ENCODE peak calls at places on chromosome 3, in seven cellular contexts. One of them, this sample, is unnamed. For H3K9me3, the result is how much of the 10 kb centered on the place peaks cover.

GRCh38 chr3:89619263-89619662 is 511.8 kb downstream of the EPHA3 start:
- DNase-seq in body of pancreas: no peak
- DNase-seq in AG04450: no peak
- DNase-seq in IMR-90: no peak
- DNase-seq in esophagus muscularis mucosa: no peak
- DNase-seq in upper lobe of right lung: no peak
- DNase-seq in heart left ventricle: no peak
- DNase-seq in this sample: no peak

GRCh38 chr3:42031808-42032475 is 59.2 kb upstream of the TRAK1 start:
- DNase-seq in body of pancreas: no peak
- DNase-seq in AG04450: no peak
- DNase-seq in IMR-90: peak
- DNase-seq in esophagus muscularis mucosa: peak
- DNase-seq in upper lobe of right lung: no peak
- DNase-seq in heart left ventricle: no peak
- DNase-seq in this sample: no peak

GRCh38 chr3:141072950-141073349 is 21.8 kb downstream of the SPSB4 start:
- DNase-seq in body of pancreas: no peak
- DNase-seq in AG04450: no peak
- DNase-seq in IMR-90: no peak
- DNase-seq in esophagus muscularis mucosa: no peak
- DNase-seq in upper lobe of right lung: no peak
- DNase-seq in heart left ventricle: no peak
- DNase-seq in this sample: no peak

GRCh38 chr3:150535204-150535603 is 11.1 kb downstream of the SERP1 start:
- DNase-seq in body of pancreas: no peak
- DNase-seq in AG04450: no peak
- DNase-seq in IMR-90: no peak
- DNase-seq in esophagus muscularis mucosa: no peak
- DNase-seq in upper lobe of right lung: no peak
- DNase-seq in heart left ventricle: no peak
- DNase-seq in this sample: no peak

GRCh38 chr3:22245122-22245521 is 494.1 kb upstream of the ZNF385D start:
- DNase-seq in body of pancreas: peak
- DNase-seq in AG04450: no peak
- DNase-seq in IMR-90: peak
- DNase-seq in esophagus muscularis mucosa: no peak
- DNase-seq in upper lobe of right lung: no peak
- DNase-seq in heart left ventricle: no peak
- DNase-seq in this sample: no peak

GRCh38 chr3:140499114-140499757 is 178.6 kb upstream of the TRIM42 start:
- DNase-seq in body of pancreas: no peak
- DNase-seq in AG04450: no peak
- DNase-seq in IMR-90: no peak
- DNase-seq in esophagus muscularis mucosa: peak
- DNase-seq in upper lobe of right lung: no peak
- DNase-seq in heart left ventricle: no peak
- DNase-seq in this sample: no peak

GRCh38 chr3:142228964-142229363 is 3.6 kb upstream of the GK5 start:
- DNase-seq in body of pancreas: no peak
- DNase-seq in AG04450: no peak
- DNase-seq in IMR-90: no peak
- DNase-seq in esophagus muscularis mucosa: no peak
- DNase-seq in upper lobe of right lung: no peak
- DNase-seq in heart left ventricle: no peak
- DNase-seq in this sample: no peak

GRCh38 chr3:113514265-113514769 is 639 bp downstream of the SPICE1 start:
- DNase-seq in body of pancreas: no peak
- DNase-seq in AG04450: no peak
- DNase-seq in IMR-90: peak
- DNase-seq in esophagus muscularis mucosa: no peak
- DNase-seq in upper lobe of right lung: no peak
- DNase-seq in heart left ventricle: no peak
- DNase-seq in this sample: no peak

GRCh38 chr3:195893121-195893449 is 15.3 kb downstream of the TNK2 start:
- DNase-seq in body of pancreas: peak
- DNase-seq in AG04450: no peak
- DNase-seq in IMR-90: no peak
- DNase-seq in esophagus muscularis mucosa: no peak
- DNase-seq in upper lobe of right lung: no peak
- DNase-seq in heart left ventricle: no peak
- DNase-seq in this sample: no peak

DNA sequence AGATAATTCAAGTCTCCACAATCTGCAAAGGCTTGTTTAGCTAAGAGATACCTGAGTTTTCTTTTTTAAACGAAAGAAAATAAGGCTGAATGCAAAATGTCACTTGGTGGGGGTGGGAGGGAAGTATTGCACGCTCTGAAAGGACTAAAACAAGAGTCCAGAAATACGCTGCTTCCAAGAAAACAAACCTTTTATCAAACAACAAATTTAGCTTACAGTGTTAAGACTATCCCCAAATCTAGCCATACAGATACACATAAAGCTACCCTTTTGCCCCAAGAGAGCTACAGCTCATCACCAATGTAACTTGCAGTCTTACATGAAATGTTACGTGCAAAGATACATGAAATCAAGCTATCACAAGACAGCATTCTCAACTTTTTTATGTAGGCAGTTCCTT is 522.5 kb downstream of the FOXP1 start:
- DNase-seq in body of pancreas: no peak
- DNase-seq in AG04450: no peak
- DNase-seq in IMR-90: no peak
- DNase-seq in esophagus muscularis mucosa: no peak
- DNase-seq in upper lobe of right lung: no peak
- DNase-seq in heart left ventricle: no peak
- DNase-seq in this sample: no peak
- H3K9me3 ChIP-seq in body of pancreas: under half
- H3K9me3 ChIP-seq in AG04450: under half
- H3K9me3 ChIP-seq in IMR-90: under half
- H3K9me3 ChIP-seq in esophagus muscularis mucosa: under half
- H3K9me3 ChIP-seq in upper lobe of right lung: under half
- H3K9me3 ChIP-seq in heart left ventricle: under half
- H3K9me3 ChIP-seq in this sample: under half

GRCh38 chr3:46052531-46052930 is 25.2 kb upstream of the XCR1 start:
- DNase-seq in body of pancreas: no peak
- DNase-seq in AG04450: no peak
- DNase-seq in IMR-90: no peak
- DNase-seq in esophagus muscularis mucosa: no peak
- DNase-seq in upper lobe of right lung: no peak
- DNase-seq in heart left ventricle: no peak
- DNase-seq in this sample: no peak

DNA sequence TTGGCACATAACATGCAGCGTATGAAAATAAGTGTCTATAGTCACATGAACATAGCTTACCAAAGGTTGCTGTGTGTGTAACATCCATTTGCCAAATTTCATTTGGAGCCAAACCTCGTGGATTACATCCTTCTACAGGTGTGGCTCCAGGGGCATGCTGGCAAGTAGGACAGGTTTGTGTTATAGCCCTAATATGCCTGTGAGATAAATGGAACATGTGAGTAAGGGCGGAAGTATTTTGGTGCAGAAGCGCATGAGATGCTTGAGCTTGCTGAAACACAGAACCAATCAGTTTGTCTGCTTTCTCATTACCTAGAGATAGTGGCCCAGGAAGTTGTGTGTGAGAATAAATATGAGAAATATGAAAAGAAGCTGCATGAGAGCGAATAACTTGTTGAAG is 21.8 kb upstream of the XCR1 start:
- DNase-seq in body of pancreas: no peak
- DNase-seq in AG04450: no peak
- DNase-seq in IMR-90: no peak
- DNase-seq in esophagus muscularis mucosa: no peak
- DNase-seq in upper lobe of right lung: no peak
- DNase-seq in heart left ventricle: no peak
- DNase-seq in this sample: no peak
- TF ChIP-seq CTCF in body of pancreas: no peak
- TF ChIP-seq CTCF in AG04450: no peak
- TF ChIP-seq CTCF in IMR-90: no peak
- TF ChIP-seq CTCF in esophagus muscularis mucosa: no peak
- TF ChIP-seq CTCF in upper lobe of right lung: no peak
- TF ChIP-seq CTCF in heart left ventricle: no peak
- TF ChIP-seq CTCF in this sample: no peak

GRCh38 chr3:128858167-128858566 is 21.3 kb upstream of the ACAD9 start:
- DNase-seq in body of pancreas: no peak
- DNase-seq in AG04450: no peak
- DNase-seq in IMR-90: no peak
- DNase-seq in esophagus muscularis mucosa: no peak
- DNase-seq in upper lobe of right lung: no peak
- DNase-seq in heart left ventricle: no peak
- DNase-seq in this sample: no peak

GRCh38 chr3:128854382-128854939 is 25.0 kb upstream of the ACAD9 start:
- DNase-seq in body of pancreas: peak
- DNase-seq in AG04450: no peak
- DNase-seq in IMR-90: no peak
- DNase-seq in esophagus muscularis mucosa: no peak
- DNase-seq in upper lobe of right lung: no peak
- DNase-seq in heart left ventricle: no peak
- DNase-seq in this sample: no peak

GRCh38 chr3:128853826-128854225 is 25.6 kb upstream of the ACAD9 start:
- DNase-seq in body of pancreas: no peak
- DNase-seq in AG04450: no peak
- DNase-seq in IMR-90: no peak
- DNase-seq in esophagus muscularis mucosa: no peak
- DNase-seq in upper lobe of right lung: no peak
- DNase-seq in heart left ventricle: no peak
- DNase-seq in this sample: no peak

GRCh38 chr3:128851601-128852000 is 27.8 kb upstream of the ACAD9 start:
- DNase-seq in body of pancreas: no peak
- DNase-seq in AG04450: no peak
- DNase-seq in IMR-90: no peak
- DNase-seq in esophagus muscularis mucosa: no peak
- DNase-seq in upper lobe of right lung: no peak
- DNase-seq in heart left ventricle: no peak
- DNase-seq in this sample: no peak

DNA sequence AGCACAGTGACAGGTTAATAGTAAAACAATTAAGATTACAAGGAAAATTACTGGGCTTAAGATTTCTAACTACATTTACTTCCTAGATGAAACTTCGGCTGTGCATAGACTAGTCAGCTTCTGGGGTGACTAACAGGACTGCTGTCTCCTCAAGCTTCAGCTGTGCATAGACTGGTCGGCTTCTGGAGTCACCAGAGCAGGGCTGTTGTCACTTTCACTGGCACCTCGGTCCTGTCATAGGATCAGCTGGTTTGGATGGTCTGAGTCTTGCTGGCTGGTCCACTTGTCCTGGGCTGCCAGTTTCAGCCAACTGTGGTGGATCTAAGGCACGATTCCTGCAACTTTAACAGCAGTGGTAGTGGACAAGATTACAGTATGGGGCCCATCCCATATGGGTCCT is 23.8 kb upstream of the ACAD9 start:
- DNase-seq in body of pancreas: no peak
- DNase-seq in AG04450: no peak
- DNase-seq in IMR-90: no peak
- DNase-seq in esophagus muscularis mucosa: no peak
- DNase-seq in upper lobe of right lung: no peak
- DNase-seq in heart left ventricle: no peak
- DNase-seq in this sample: no peak
- H3K9me3 ChIP-seq in body of pancreas: under half
- H3K9me3 ChIP-seq in AG04450: under half
- H3K9me3 ChIP-seq in IMR-90: under half
- H3K9me3 ChIP-seq in esophagus muscularis mucosa: under half
- H3K9me3 ChIP-seq in upper lobe of right lung: under half
- H3K9me3 ChIP-seq in heart left ventricle: under half
- H3K9me3 ChIP-seq in this sample: under half

DNA sequence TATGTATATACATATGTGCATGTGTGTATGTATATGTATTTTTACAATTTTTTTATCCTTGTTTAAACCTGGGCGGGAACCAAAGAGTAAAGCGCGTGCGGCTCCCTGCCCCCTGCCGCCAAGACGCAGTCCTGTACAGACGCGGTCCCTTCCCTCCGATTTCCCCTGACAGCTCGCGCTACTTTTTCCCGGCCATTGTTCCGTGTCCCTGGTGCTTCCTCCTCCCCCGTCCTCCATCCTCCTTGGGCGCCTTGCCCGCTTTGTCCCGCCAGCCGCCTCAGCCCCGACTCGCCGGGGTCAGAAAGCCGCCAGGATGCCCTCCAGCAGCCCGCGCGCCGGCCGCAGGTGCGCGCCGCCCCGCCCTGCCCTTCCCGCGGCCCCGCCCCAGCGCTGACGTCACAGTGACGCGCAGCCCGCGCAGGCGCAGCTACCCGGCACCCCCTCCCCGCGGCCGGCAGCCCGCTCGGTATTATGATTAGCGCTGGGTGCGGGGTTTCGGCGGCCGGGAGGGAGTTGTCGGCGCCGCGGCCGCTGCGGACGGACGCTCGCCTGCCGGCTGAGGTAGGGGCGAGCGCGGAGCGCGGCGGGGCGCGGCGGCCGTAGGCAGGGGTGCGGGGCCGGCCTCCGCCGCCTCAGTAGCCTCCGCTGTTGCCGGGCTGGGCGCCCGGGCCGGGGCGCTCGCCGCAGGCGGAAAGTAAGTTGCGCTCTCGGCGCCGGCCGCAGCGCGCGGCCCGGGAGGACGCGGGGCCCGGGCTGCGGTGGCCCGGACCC is at the start of gene SNRK:
- DNase-seq in body of pancreas: peak
- DNase-seq in AG04450: peak
- DNase-seq in IMR-90: peak
- DNase-seq in esophagus muscularis mucosa: peak
- DNase-seq in upper lobe of right lung: peak
- DNase-seq in heart left ventricle: peak
- DNase-seq in this sample: peak
- TF ChIP-seq CTCF in body of pancreas: peak
- TF ChIP-seq CTCF in AG04450: peak
- TF ChIP-seq CTCF in IMR-90: peak
- TF ChIP-seq CTCF in esophagus muscularis mucosa: peak
- TF ChIP-seq CTCF in upper lobe of right lung: peak
- TF ChIP-seq CTCF in heart left ventricle: peak
- TF ChIP-seq CTCF in this sample: peak

DNA sequence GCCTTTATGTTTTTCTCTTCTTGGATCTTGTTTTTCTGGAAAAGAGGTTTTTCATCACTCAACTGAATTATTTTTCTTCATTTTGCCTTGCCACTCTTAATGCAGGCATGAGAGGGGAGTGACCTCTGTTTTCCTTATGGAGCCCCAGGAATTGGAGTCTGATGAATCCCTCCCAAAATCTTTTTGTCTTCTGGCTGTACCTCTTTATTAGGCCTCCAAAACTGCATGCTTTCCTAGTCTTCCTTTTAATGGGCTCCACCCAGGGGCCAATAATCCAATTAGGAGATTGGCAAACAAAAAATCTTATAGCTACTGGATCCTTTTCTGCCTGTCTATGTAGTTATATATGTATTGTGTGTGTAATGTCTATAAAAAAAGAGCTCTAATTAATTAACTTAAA is 192.4 kb upstream of the PEX5L start:
- DNase-seq in body of pancreas: no peak
- DNase-seq in AG04450: no peak
- DNase-seq in IMR-90: no peak
- DNase-seq in esophagus muscularis mucosa: no peak
- DNase-seq in upper lobe of right lung: no peak
- DNase-seq in heart left ventricle: no peak
- DNase-seq in this sample: no peak
- H3K9me3 ChIP-seq in body of pancreas: under half
- H3K9me3 ChIP-seq in AG04450: under half
- H3K9me3 ChIP-seq in IMR-90: under half
- H3K9me3 ChIP-seq in esophagus muscularis mucosa: under half
- H3K9me3 ChIP-seq in upper lobe of right lung: under half
- H3K9me3 ChIP-seq in heart left ventricle: under half
- H3K9me3 ChIP-seq in this sample: under half

GRCh38 chr3:105801397-105801796 is 67.4 kb downstream of the CBLB start:
- DNase-seq in body of pancreas: no peak
- DNase-seq in AG04450: no peak
- DNase-seq in IMR-90: no peak
- DNase-seq in esophagus muscularis mucosa: no peak
- DNase-seq in upper lobe of right lung: no peak
- DNase-seq in heart left ventricle: no peak
- DNase-seq in this sample: no peak
- TF ChIP-seq CTCF in body of pancreas: no peak
- TF ChIP-seq CTCF in AG04450: no peak
- TF ChIP-seq CTCF in IMR-90: no peak
- TF ChIP-seq CTCF in esophagus muscularis mucosa: no peak
- TF ChIP-seq CTCF in upper lobe of right lung: no peak
- TF ChIP-seq CTCF in heart left ventricle: no peak
- TF ChIP-seq CTCF in this sample: no peak